ENCODE peak calls at places on chromosomes 16 and 17, in six cellular contexts. One of them, this sample, is unnamed.

GRCh38 chr16:69513180-69513966 is 52.4 kb upstream of the NFAT5 start:
- DNase-seq in MM.1S: no peak
- DNase-seq in neural progenitor cell: no peak
- DNase-seq in OCI-LY7: no peak
- DNase-seq in hepatocyte: no peak
- DNase-seq in PC-3: peak
- DNase-seq in this sample: no peak

GRCh38 chr17:63447688-63448005 is 1.5 kb upstream of the CYB561 start:
- DNase-seq in MM.1S: no peak
- DNase-seq in neural progenitor cell: no peak
- DNase-seq in OCI-LY7: no peak
- DNase-seq in hepatocyte: no peak
- DNase-seq in PC-3: no peak
- DNase-seq in this sample: no peak

GRCh38 chr17:53979991-53980390 is 157.3 kb downstream of the KIF2B start:
- DNase-seq in MM.1S: no peak
- DNase-seq in neural progenitor cell: peak
- DNase-seq in OCI-LY7: no peak
- DNase-seq in hepatocyte: no peak
- DNase-seq in PC-3: no peak
- DNase-seq in this sample: no peak

GRCh38 chr16:3950343-3951193 is 70.1 kb upstream of the CREBBP start:
- DNase-seq in MM.1S: no peak
- DNase-seq in neural progenitor cell: no peak
- DNase-seq in OCI-LY7: no peak
- DNase-seq in hepatocyte: peak
- DNase-seq in PC-3: peak
- DNase-seq in this sample: no peak

GRCh38 chr17:19386974-19387920 is at the start of gene MFAP4:
- DNase-seq in MM.1S: no peak
- DNase-seq in neural progenitor cell: peak
- DNase-seq in OCI-LY7: no peak
- DNase-seq in hepatocyte: peak
- DNase-seq in PC-3: no peak
- DNase-seq in this sample: no peak

GRCh38 chr17:19876524-19877161 is 8.9 kb upstream of the ULK2 start:
- DNase-seq in MM.1S: no peak
- DNase-seq in neural progenitor cell: no peak
- DNase-seq in OCI-LY7: no peak
- DNase-seq in hepatocyte: no peak
- DNase-seq in PC-3: no peak
- DNase-seq in this sample: no peak

GRCh38 chr17:77580531-77580930 is 378.0 kb upstream of the TNRC6C start:
- DNase-seq in MM.1S: no peak
- DNase-seq in neural progenitor cell: no peak
- DNase-seq in OCI-LY7: no peak
- DNase-seq in hepatocyte: no peak
- DNase-seq in PC-3: no peak
- DNase-seq in this sample: no peak

GRCh38 chr17:79026345-79027273 is 2.6 kb downstream of the C1QTNF1 start:
- DNase-seq in MM.1S: no peak
- DNase-seq in neural progenitor cell: no peak
- DNase-seq in OCI-LY7: no peak
- DNase-seq in hepatocyte: no peak
- DNase-seq in PC-3: peak
- DNase-seq in this sample: peak

GRCh38 chr17:67519801-67520251 is 142.7 kb downstream of the PITPNC1 start:
- DNase-seq in MM.1S: no peak
- DNase-seq in neural progenitor cell: peak
- DNase-seq in OCI-LY7: no peak
- DNase-seq in hepatocyte: no peak
- DNase-seq in PC-3: no peak
- DNase-seq in this sample: no peak

GRCh38 chr17:50199211-50199633 is 2.2 kb downstream of the COL1A1 start:
- DNase-seq in MM.1S: no peak
- DNase-seq in neural progenitor cell: no peak
- DNase-seq in OCI-LY7: no peak
- DNase-seq in hepatocyte: no peak
- DNase-seq in PC-3: no peak
- DNase-seq in this sample: no peak

GRCh38 chr17:44522883-44523671 is 19.9 kb upstream of the GPATCH8 start:
- DNase-seq in MM.1S: peak
- DNase-seq in neural progenitor cell: peak
- DNase-seq in OCI-LY7: peak
- DNase-seq in hepatocyte: peak
- DNase-seq in PC-3: peak
- DNase-seq in this sample: peak

GRCh38 chr17:27649929-27650328 is 18.9 kb downstream of the LGALS9 start:
- DNase-seq in MM.1S: no peak
- DNase-seq in neural progenitor cell: no peak
- DNase-seq in OCI-LY7: no peak
- DNase-seq in hepatocyte: no peak
- DNase-seq in PC-3: no peak
- DNase-seq in this sample: no peak

GRCh38 chr16:5845046-5845445 is 747.5 kb upstream of the EEF2KMT start:
- DNase-seq in MM.1S: no peak
- DNase-seq in neural progenitor cell: no peak
- DNase-seq in OCI-LY7: no peak
- DNase-seq in hepatocyte: no peak
- DNase-seq in PC-3: no peak
- DNase-seq in this sample: no peak

GRCh38 chr17:75096082-75096625 is 8.4 kb downstream of the SLC16A5 start:
- DNase-seq in MM.1S: no peak
- DNase-seq in neural progenitor cell: no peak
- DNase-seq in OCI-LY7: no peak
- DNase-seq in hepatocyte: peak
- DNase-seq in PC-3: peak
- DNase-seq in this sample: peak

GRCh38 chr16:11668590-11669379 is 530 bp downstream of the SNN start:
- DNase-seq in MM.1S: no peak
- DNase-seq in neural progenitor cell: peak
- DNase-seq in OCI-LY7: no peak
- DNase-seq in hepatocyte: peak
- DNase-seq in PC-3: no peak
- DNase-seq in this sample: no peak

GRCh38 chr17:62704381-62704971 is 77.0 kb downstream of the MRC2 start:
- DNase-seq in MM.1S: no peak
- DNase-seq in neural progenitor cell: no peak
- DNase-seq in OCI-LY7: no peak
- DNase-seq in hepatocyte: peak
- DNase-seq in PC-3: peak
- DNase-seq in this sample: no peak

GRCh38 chr16:25051446-25052160 is 36.4 kb upstream of the ARHGAP17 start:
- DNase-seq in MM.1S: no peak
- DNase-seq in neural progenitor cell: no peak
- DNase-seq in OCI-LY7: no peak
- DNase-seq in hepatocyte: no peak
- DNase-seq in PC-3: peak
- DNase-seq in this sample: no peak

GRCh38 chr17:72788950-72789585 is 303.4 kb downstream of the SLC39A11 start:
- DNase-seq in MM.1S: no peak
- DNase-seq in neural progenitor cell: no peak
- DNase-seq in OCI-LY7: no peak
- DNase-seq in hepatocyte: no peak
- DNase-seq in PC-3: no peak
- DNase-seq in this sample: no peak

GRCh38 chr16:67034478-67034877 is 5.5 kb downstream of the CBFB start:
- DNase-seq in MM.1S: no peak
- DNase-seq in neural progenitor cell: no peak
- DNase-seq in OCI-LY7: no peak
- DNase-seq in hepatocyte: no peak
- DNase-seq in PC-3: no peak
- DNase-seq in this sample: no peak

GRCh38 chr16:89409161-89409711 is 81.1 kb downstream of the ANKRD11 start:
- DNase-seq in MM.1S: no peak
- DNase-seq in neural progenitor cell: no peak
- DNase-seq in OCI-LY7: no peak
- DNase-seq in hepatocyte: peak
- DNase-seq in PC-3: peak
- DNase-seq in this sample: no peak

GRCh38 chr17:59844884-59845594 is 47.7 kb downstream of the TUBD1 start:
- DNase-seq in MM.1S: no peak
- DNase-seq in neural progenitor cell: no peak
- DNase-seq in OCI-LY7: no peak
- DNase-seq in hepatocyte: peak
- DNase-seq in PC-3: peak
- DNase-seq in this sample: no peak

DNA sequence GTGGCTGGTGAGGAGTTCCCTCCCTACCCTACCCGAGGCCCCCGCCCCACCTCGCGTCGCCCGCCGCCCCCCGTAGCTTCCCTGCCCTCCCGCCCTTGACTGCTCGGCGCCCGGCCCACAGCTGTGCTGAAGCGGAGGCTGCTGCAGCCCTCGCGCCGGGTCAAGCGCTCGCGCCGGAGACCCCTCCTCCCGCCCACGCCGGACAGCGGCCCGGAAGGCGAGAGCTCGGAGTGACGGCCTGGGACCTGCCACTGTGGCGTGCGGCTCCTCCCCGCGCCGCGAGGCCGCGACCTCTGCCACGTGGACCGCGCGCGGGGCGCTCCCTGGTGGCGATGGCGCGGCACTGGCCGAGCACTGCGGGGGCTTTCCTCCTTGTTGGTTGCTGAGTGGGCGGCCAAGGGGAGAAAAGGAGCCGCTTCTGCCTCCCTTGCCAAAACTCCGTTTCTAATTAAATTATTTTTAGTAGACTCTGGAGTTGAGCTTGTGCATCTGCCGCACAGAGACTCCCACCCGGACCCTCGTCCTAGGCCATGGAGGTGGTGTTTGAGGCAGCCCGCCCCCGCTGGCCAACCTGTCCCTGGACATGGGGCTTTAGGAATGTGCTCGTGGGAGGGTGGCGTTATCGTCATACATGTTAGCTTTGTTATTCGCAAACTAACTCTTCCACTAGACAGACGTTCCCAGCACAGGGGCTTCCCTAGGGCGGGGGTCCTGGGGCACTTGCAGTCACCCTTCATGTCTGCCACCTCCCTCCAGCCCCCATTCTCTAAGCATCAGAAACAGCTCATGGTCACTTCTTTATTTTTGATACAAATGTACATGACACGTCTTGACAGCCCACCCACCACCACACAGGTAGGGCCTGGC is 4.4 kb downstream of the TP53I13 start:
- DNase-seq in MM.1S: peak
- DNase-seq in neural progenitor cell: peak
- DNase-seq in OCI-LY7: peak
- DNase-seq in hepatocyte: peak
- DNase-seq in PC-3: no peak
- DNase-seq in this sample: no peak
- TF ChIP-seq CTCF in MM.1S: peak
- TF ChIP-seq CTCF in neural progenitor cell: peak
- TF ChIP-seq CTCF in OCI-LY7: peak
- TF ChIP-seq CTCF in hepatocyte: peak
- TF ChIP-seq CTCF in PC-3: no peak
- TF ChIP-seq CTCF in this sample: peak

GRCh38 chr17:80918731-80919130 is 72.9 kb upstream of the CHMP6 start:
- DNase-seq in MM.1S: no peak
- DNase-seq in neural progenitor cell: no peak
- DNase-seq in OCI-LY7: no peak
- DNase-seq in hepatocyte: no peak
- DNase-seq in PC-3: no peak
- DNase-seq in this sample: no peak
- TF ChIP-seq EZH2phosphoT487 in MM.1S: no peak
- TF ChIP-seq EZH2phosphoT487 in neural progenitor cell: no peak
- TF ChIP-seq EZH2phosphoT487 in OCI-LY7: no peak
- TF ChIP-seq EZH2phosphoT487 in hepatocyte: no peak
- TF ChIP-seq EZH2phosphoT487 in PC-3: no peak
- TF ChIP-seq EZH2phosphoT487 in this sample: no peak

GRCh38 chr17:14902803-14903202 is 362.3 kb downstream of the PMP22 start:
- DNase-seq in MM.1S: no peak
- DNase-seq in neural progenitor cell: no peak
- DNase-seq in OCI-LY7: no peak
- DNase-seq in hepatocyte: no peak
- DNase-seq in PC-3: no peak
- DNase-seq in this sample: no peak

GRCh38 chr17:14904406-14904805 is 360.7 kb downstream of the PMP22 start:
- DNase-seq in MM.1S: peak
- DNase-seq in neural progenitor cell: no peak
- DNase-seq in OCI-LY7: no peak
- DNase-seq in hepatocyte: no peak
- DNase-seq in PC-3: no peak
- DNase-seq in this sample: no peak

GRCh38 chr17:14903810-14904209 is 361.3 kb downstream of the PMP22 start:
- DNase-seq in MM.1S: no peak
- DNase-seq in neural progenitor cell: no peak
- DNase-seq in OCI-LY7: no peak
- DNase-seq in hepatocyte: no peak
- DNase-seq in PC-3: no peak
- DNase-seq in this sample: no peak

DNA sequence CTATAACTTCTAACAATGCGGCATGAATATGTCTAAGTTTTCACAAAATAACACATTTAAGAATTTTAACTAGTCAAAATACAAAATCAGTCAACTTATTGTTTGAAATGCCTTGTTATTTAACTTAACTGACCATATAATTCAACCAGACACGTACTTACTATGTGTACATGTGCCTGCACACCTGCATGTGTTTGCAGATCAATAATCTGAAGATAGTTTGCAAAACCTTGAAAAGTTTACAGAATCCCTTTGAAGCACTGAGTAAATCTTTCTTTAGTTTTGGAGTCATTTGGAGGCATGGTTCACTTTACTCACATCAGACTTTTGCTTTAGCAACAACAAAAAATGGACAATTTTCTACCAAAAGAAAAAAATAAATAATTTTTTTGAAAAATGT is 363.8 kb downstream of the PMP22 start:
- DNase-seq in MM.1S: no peak
- DNase-seq in neural progenitor cell: no peak
- DNase-seq in OCI-LY7: no peak
- DNase-seq in hepatocyte: no peak
- DNase-seq in PC-3: no peak
- DNase-seq in this sample: no peak
- TF ChIP-seq CTCF in MM.1S: no peak
- TF ChIP-seq CTCF in neural progenitor cell: no peak
- TF ChIP-seq CTCF in OCI-LY7: no peak
- TF ChIP-seq CTCF in hepatocyte: no peak
- TF ChIP-seq CTCF in PC-3: no peak
- TF ChIP-seq CTCF in this sample: no peak

GRCh38 chr16:85822145-85822544 is 22.6 kb downstream of the COX4I1 start:
- DNase-seq in MM.1S: no peak
- DNase-seq in neural progenitor cell: no peak
- DNase-seq in OCI-LY7: no peak
- DNase-seq in hepatocyte: no peak
- DNase-seq in PC-3: no peak
- DNase-seq in this sample: no peak
- TF ChIP-seq EZH2phosphoT487 in MM.1S: no peak
- TF ChIP-seq EZH2phosphoT487 in neural progenitor cell: no peak
- TF ChIP-seq EZH2phosphoT487 in OCI-LY7: no peak
- TF ChIP-seq EZH2phosphoT487 in hepatocyte: no peak
- TF ChIP-seq EZH2phosphoT487 in PC-3: no peak
- TF ChIP-seq EZH2phosphoT487 in this sample: no peak

DNA sequence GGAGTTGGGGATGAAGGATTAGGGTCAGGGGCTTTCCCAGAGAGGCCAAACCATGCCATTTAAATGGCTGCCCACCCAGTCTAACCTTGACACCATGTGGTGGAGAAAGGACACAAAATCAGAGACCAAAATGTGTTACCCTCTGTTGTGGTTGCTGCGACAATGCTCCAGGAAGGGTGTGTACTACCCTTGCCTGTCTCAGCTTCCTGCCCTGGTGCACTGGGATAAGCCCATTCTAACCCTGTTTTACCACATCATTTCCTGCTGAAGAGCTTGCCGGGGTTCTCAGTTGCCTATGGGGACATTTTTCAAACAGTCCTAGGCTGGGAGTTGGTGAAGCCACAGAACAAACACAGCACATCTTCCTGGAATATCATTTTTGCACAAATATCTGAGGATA is 4.9 kb downstream of the OR4D1 start:
- DNase-seq in MM.1S: peak
- DNase-seq in neural progenitor cell: no peak
- DNase-seq in OCI-LY7: no peak
- DNase-seq in hepatocyte: no peak
- DNase-seq in PC-3: no peak
- DNase-seq in this sample: no peak
- TF ChIP-seq CTCF in MM.1S: no peak
- TF ChIP-seq CTCF in neural progenitor cell: no peak
- TF ChIP-seq CTCF in OCI-LY7: no peak
- TF ChIP-seq CTCF in hepatocyte: no peak
- TF ChIP-seq CTCF in PC-3: no peak
- TF ChIP-seq CTCF in this sample: no peak

This sample was measured in HCT116.